ENCODE peak calls at places on chromosomes 1 and 21, in nine cellular contexts. F is MG63, N is neural progenitor cell, H is lung, S is body of pancreas, Z is tibial artery, Q is IMR-90, T is ovary, W is heart left ventricle. A is an unnamed sample.
A peak's percentile ranks its signal among the peaks of the same experiment; 100 is the strongest.

GRCh38 chr1:65412984-65413375 is 7.5 kb upstream of the LEPR start:
- DNase-seq in S (no peak), W (no peak), Q (peak; percentile 56), Z (no peak), F (no peak), H (no peak), T (no peak), N (no peak), A (no peak)

GRCh38 chr1:223846668-223847007 is 891 bp upstream of the TP53BP2 start:
- DNase-seq in S (peak; percentile 28), F (peak; percentile 52), Z (no peak), N (peak; percentile 43), W (peak; percentile 33), H (no peak), T (peak; percentile 58), Q (no peak), A (peak; percentile 55)

GRCh38 chr1:46183926-46184557 is 7.8 kb upstream of the P3R3URF start:
- DNase-seq in T (no peak), S (no peak), W (no peak), H (no peak), Z (no peak), N (no peak), F (peak; percentile 52), Q (no peak), A (no peak)

GRCh38 chr1:171167785-171168184 is 17.3 kb upstream of the FMO2 start:
- DNase-seq in Z (no peak), H (no peak), F (no peak), T (no peak), Q (no peak), N (no peak), W (no peak), S (no peak), A (no peak)

GRCh38 chr1:85453640-85454194 is 11.2 kb downstream of the DDAH1 start:
- DNase-seq in N (no peak), F (no peak), S (no peak), T (no peak), Z (no peak), H (no peak), Q (no peak), W (no peak), A (no peak)

GRCh38 chr1:54112027-54112426 is 40.8 kb downstream of the CDCP2 start:
- DNase-seq in Z (no peak), Q (no peak), N (no peak), S (no peak), H (no peak), F (no peak), W (no peak), T (no peak), A (no peak)

GRCh38 chr1:246012271-246012854 is 494.7 kb downstream of the SMYD3 start:
- DNase-seq in Q (peak; percentile 51), N (peak; percentile 54), H (no peak), S (no peak), W (no peak), F (no peak), Z (no peak), T (no peak), A (peak; percentile 47)

GRCh38 chr1:203183828-203184227 is 2.7 kb downstream of the CHI3L1 start:
- DNase-seq in N (no peak), Q (no peak), Z (no peak), S (no peak), H (no peak), F (no peak), T (no peak), W (no peak), A (no peak)

GRCh38 chr1:209890606-209891330 is 47.2 kb upstream of the SYT14 start:
- DNase-seq in H (no peak), N (no peak), F (no peak), W (no peak), T (no peak), S (no peak), Z (no peak), Q (peak; percentile 52), A (no peak)

GRCh38 chr1:32989160-32989894 is 24.7 kb upstream of the RNF19B start:
- DNase-seq in W (peak; percentile 82), S (peak; percentile 80), Z (peak; percentile 88), N (no peak), H (peak; percentile 82), F (peak; percentile 88), T (peak; percentile 71), Q (peak; percentile 99), A (no peak)

GRCh38 chr1:36285450-36286101 is 20.6 kb upstream of the SH3D21 start:
- DNase-seq in H (peak; percentile 52), S (peak; percentile 90), N (peak; percentile 89), T (peak; percentile 42), F (peak; percentile 45), W (peak; percentile 70), Q (peak; percentile 92), Z (peak; percentile 77), A (peak; percentile 85)

GRCh38 chr1:238777551-238777950 is 608.8 kb upstream of the CHRM3 start:
- DNase-seq in N (no peak), S (no peak), T (no peak), Q (peak; percentile 17), H (no peak), W (no peak), F (no peak), Z (no peak), A (no peak)

GRCh38 chr1:44862829-44863406 is 19.9 kb upstream of the PTCH2 start:
- DNase-seq in S (no peak), Q (peak; percentile 66), F (peak; percentile 55), N (no peak), H (no peak), Z (no peak), T (no peak), W (no peak), A (no peak)

GRCh38 chr1:117708323-117709288 is 102.8 kb downstream of the TENT5C start:
- DNase-seq in T (no peak), N (peak; percentile 56), F (no peak), Q (no peak), H (no peak), W (no peak), Z (no peak), S (no peak), A (peak; percentile 52)

GRCh38 chr1:2980073-2980791 is 41.0 kb upstream of the ACTRT2 start:
- DNase-seq in Q (no peak), Z (no peak), N (no peak), W (no peak), S (peak; percentile 1), T (no peak), H (no peak), F (no peak), A (no peak)

GRCh38 chr1:29258974-29259801 is 22.9 kb downstream of the PTPRU start:
- DNase-seq in T (peak; percentile 50), F (no peak), H (no peak), Q (no peak), W (no peak), N (peak; percentile 61), Z (no peak), S (no peak), A (peak; percentile 86)

GRCh38 chr1:202291961-202292712 is 49.6 kb downstream of the UBE2T start:
- DNase-seq in T (no peak), S (no peak), Z (no peak), W (peak; percentile 29), N (no peak), H (peak; percentile 34), Q (peak; percentile 88), F (peak; percentile 92), A (no peak)

GRCh38 chr1:5722635-5723157 is 269.5 kb downstream of the NPHP4 start:
- DNase-seq in F (no peak), N (no peak), W (no peak), Q (no peak), Z (no peak), T (no peak), H (no peak), S (no peak), A (no peak)

GRCh38 chr1:172826096-172826741 is 167.3 kb downstream of the FASLG start:
- DNase-seq in T (no peak), W (no peak), Q (peak; percentile 95), N (peak; percentile 39), F (peak; percentile 9), Z (peak; percentile 54), H (no peak), S (peak; percentile 42), A (peak; percentile 34)

GRCh38 chr1:25817840-25818501 is 1.8 kb upstream of the MTFR1L start:
- DNase-seq in F (no peak), H (no peak), Z (no peak), Q (no peak), S (no peak), T (peak; percentile 29), W (no peak), N (no peak), A (peak; percentile 84)

GRCh38 chr1:87024936-87025537 is 110.6 kb downstream of the HS2ST1 start:
- DNase-seq in T (no peak), N (peak; percentile 29), H (no peak), W (no peak), Q (peak; percentile 22), F (no peak), Z (no peak), S (no peak), A (peak; percentile 22)

GRCh38 chr21:41344146-41344545 is 17.7 kb upstream of the MX2 start:
- DNase-seq in Q (no peak), F (no peak), Z (no peak), T (no peak), W (no peak), N (no peak), H (no peak), S (no peak), A (no peak)

GRCh38 chr1:70361727-70362413 is 7.3 kb upstream of the ANKRD13C start:
- DNase-seq in Q (peak; percentile 73), F (no peak), Z (no peak), W (no peak), H (no peak), S (no peak), N (peak; percentile 10), T (no peak), A (peak; percentile 29)

GRCh38 chr21:44947930-44948331 is 8.1 kb downstream of the SLX9 start:
- DNase-seq in T (no peak), Z (peak; percentile 57), S (no peak), H (no peak), N (no peak), F (no peak), W (no peak), Q (no peak), A (no peak)
- H3K36me3 ChIP-seq in T (no peaks in the 10 kb centered on the region), Z (peaks cover 4% of the 10 kb centered on the region), S (no peaks in the 10 kb centered on the region), H (no peaks in the 10 kb centered on the region), N (no peaks in the 10 kb centered on the region), F (peaks cover 70% of the 10 kb centered on the region), W (peaks cover 30% of the 10 kb centered on the region), Q (peaks cover 37% of the 10 kb centered on the region), A (peaks cover 23% of the 10 kb centered on the region)

GRCh38 chr1:94121411-94121821 is 468 bp upstream of the ABCA4 start:
- DNase-seq in F (no peak), T (no peak), W (no peak), Q (no peak), S (no peak), H (no peak), N (peak; percentile 37), Z (no peak), A (peak; percentile 5)
- H3K4me3 ChIP-seq in F (no peak overlapping the region), T (no peak overlapping the region), W (no peak overlapping the region), Q (no peak overlapping the region), S (no peak overlapping the region), H (no peak overlapping the region), N (no peak overlapping the region), Z (no peak overlapping the region), A (no peak overlapping the region)

GRCh38 chr1:30338765-30339164 is 384.6 kb downstream of the MATN1 start:
- DNase-seq in N (no peak), S (no peak), T (no peak), H (no peak), W (no peak), Z (no peak), F (no peak), Q (no peak), A (no peak)
- H3K27me3 ChIP-seq in N (peaks cover 10% of the 10 kb centered on the region), S (no peaks in the 10 kb centered on the region), T (no peaks in the 10 kb centered on the region), H (no peaks in the 10 kb centered on the region), W (peaks cover 13% of the 10 kb centered on the region), Z (peaks cover 29% of the 10 kb centered on the region), F (no peaks in the 10 kb centered on the region), Q (no peaks in the 10 kb centered on the region), A (no peaks in the 10 kb centered on the region)

GRCh38 chr1:31259746-31260145 is 20.1 kb upstream of the NKAIN1 start:
- DNase-seq in F (peak; percentile 21), S (no peak), W (no peak), N (no peak), H (no peak), Z (no peak), Q (no peak), T (no peak), A (no peak)
- H3K36me3 ChIP-seq in F (peaks cover 57% of the 10 kb centered on the region), S (peaks cover 18% of the 10 kb centered on the region), W (peaks cover 84% of the 10 kb centered on the region), N (peaks cover 24% of the 10 kb centered on the region), H (peaks cover 35% of the 10 kb centered on the region), Z (peaks cover 42% of the 10 kb centered on the region), Q (peaks cover 24% of the 10 kb centered on the region), T (no peaks in the 10 kb centered on the region), A (peaks cover 27% of the 10 kb centered on the region)

A was measured in H7.